ENCODE peak calls at places on chromosome 1, in ten cellular contexts. R is OCI-LY7; M is transverse colon; U is upper lobe of right lung; Y is CD8-positive, alpha-beta memory T cell; E is right cardiac atrium; X is effector memory CD4-positive, alpha-beta T cell; H is tibial nerve; P is colonic mucosa; T is uterus. W is an unnamed sample.

GRCh38 chr1:194069168-194069830 is 882.9 kb upstream of the B3GALT2 start:
- DNase-seq in E (peak; percentile 85), H (no peak), Y (no peak), M (peak; percentile 19), R (no peak), X (no peak), P (no peak), T (peak; percentile 22), U (no peak), W (no peak)

GRCh38 chr1:7469255-7469938 is 301.7 kb upstream of the VAMP3 start:
- DNase-seq in M (no peak), H (no peak), U (no peak), T (no peak), R (no peak), X (no peak), Y (no peak), P (no peak), E (no peak), W (no peak)

GRCh38 chr1:58702766-58703165 is 2.9 kb upstream of the MYSM1 start:
- DNase-seq in E (no peak), R (no peak), Y (no peak), X (no peak), H (no peak), P (no peak), M (no peak), U (no peak), T (no peak), W (no peak)

GRCh38 chr1:186059752-186060151 is 315.3 kb downstream of the TPR start:
- DNase-seq in P (no peak), Y (no peak), H (no peak), U (no peak), T (no peak), R (no peak), E (no peak), M (no peak), X (no peak), W (no peak)

GRCh38 chr1:95582746-95583145 is 348.7 kb downstream of the RWDD3 start:
- DNase-seq in U (no peak), T (no peak), Y (no peak), H (no peak), P (no peak), X (no peak), M (no peak), E (no peak), R (no peak), W (no peak)

GRCh38 chr1:155125511-155125945 is 2.1 kb upstream of the EFNA1 start:
- DNase-seq in U (no peak), H (no peak), X (no peak), T (no peak), R (no peak), M (no peak), E (no peak), P (no peak), Y (no peak), W (no peak)

GRCh38 chr1:241942738-241943137 is 14.8 kb upstream of the BECN2 start:
- DNase-seq in X (no peak), E (no peak), H (no peak), U (no peak), T (no peak), M (no peak), R (no peak), P (no peak), Y (no peak), W (no peak)

GRCh38 chr1:20530261-20530660 is 22.1 kb upstream of the FAM43B start:
- DNase-seq in T (no peak), E (no peak), R (no peak), X (no peak), H (no peak), Y (no peak), U (no peak), M (no peak), P (no peak), W (no peak)

GRCh38 chr1:92404661-92405060 is 82.1 kb downstream of the GFI1 start:
- DNase-seq in T (no peak), M (no peak), E (no peak), Y (no peak), X (no peak), P (no peak), H (no peak), R (no peak), U (no peak), W (no peak)

GRCh38 chr1:94227624-94228023 is 9.8 kb downstream of the ARHGAP29 start:
- DNase-seq in P (no peak), H (no peak), Y (no peak), X (no peak), R (no peak), M (no peak), T (no peak), E (no peak), U (no peak), W (no peak)
- H3K4me1 ChIP-seq in P (no peaks in the 10 kb centered on the region), H (peaks cover 46% of the 10 kb centered on the region), Y (no peaks in the 10 kb centered on the region), X (no peaks in the 10 kb centered on the region), R (no peaks in the 10 kb centered on the region), M (no peaks in the 10 kb centered on the region), T (no peaks in the 10 kb centered on the region), E (no peaks in the 10 kb centered on the region), U (peaks cover 15% of the 10 kb centered on the region), W (peaks cover 5% of the 10 kb centered on the region)

DNA sequence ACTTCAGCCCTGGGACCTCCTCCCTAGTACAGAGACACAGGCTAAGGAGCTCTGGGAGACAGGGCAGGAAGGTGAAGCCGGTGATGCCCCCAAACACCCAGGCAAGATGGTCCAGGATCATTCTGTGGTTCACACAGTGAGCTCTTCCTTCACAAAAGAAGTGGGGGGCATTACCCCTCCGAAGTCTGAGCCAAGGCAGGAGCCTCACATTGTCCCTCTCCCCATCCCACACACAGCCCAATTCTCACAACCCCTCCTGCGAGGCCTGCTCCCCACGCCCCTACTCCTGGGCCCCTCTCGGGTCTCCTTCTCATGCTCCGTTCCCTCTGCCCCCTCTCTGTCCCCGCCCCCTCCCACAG is 10.7 kb downstream of the MEF2D start:
- DNase-seq in P (no peak), Y (no peak), X (no peak), T (no peak), R (peak; percentile 11), H (no peak), U (no peak), M (no peak), E (no peak), W (no peak)
- H3K4me3 ChIP-seq in P (no peak overlapping the region), Y (peak overlapping the region; percentile 40), X (peak overlapping the region; percentile 12), T (peak overlapping the region; percentile 15), R (peak overlapping the region; percentile 98), H (peak overlapping the region; percentile 27), U (peak overlapping the region; percentile 4), M (peak overlapping the region; percentile 4), E (peak overlapping the region; percentile 13), W (no peak overlapping the region)

DNA sequence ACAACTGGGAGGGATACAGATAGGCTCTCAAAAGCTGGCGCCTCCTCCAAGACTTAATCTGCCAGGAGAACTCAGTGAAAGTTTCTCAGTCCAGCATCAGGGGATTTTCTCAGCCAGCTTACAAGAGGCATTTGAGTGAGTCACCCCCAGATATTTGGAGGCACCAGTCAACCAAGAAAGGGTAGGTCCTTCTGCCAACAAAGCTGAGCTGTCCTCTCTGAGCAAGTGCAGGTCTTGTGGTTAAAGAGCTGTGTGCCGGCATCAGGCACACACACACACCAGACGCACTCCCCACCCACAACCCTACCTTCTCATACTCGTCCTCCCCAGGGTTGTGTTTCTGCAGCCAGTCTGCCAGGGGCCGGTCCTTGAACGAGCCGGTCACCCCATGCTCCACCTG is 27.0 kb upstream of the PPP1R15B start:
- DNase-seq in Y (no peak), X (no peak), T (peak; percentile 88), R (no peak), U (no peak), P (no peak), E (no peak), M (no peak), H (no peak), W (no peak)
- H3K27ac ChIP-seq in Y (no peak overlapping the region), X (no peak overlapping the region), T (peak overlapping the region; percentile 82), R (no peak overlapping the region), U (no peak overlapping the region), P (no peak overlapping the region), E (no peak overlapping the region), M (peak overlapping the region; percentile 52), H (peak overlapping the region; percentile 7), W (no peak overlapping the region)

GRCh38 chr1:16434007-16434406 is 3.2 kb downstream of the SPATA21 start:
- DNase-seq in M (no peak), R (no peak), E (no peak), X (no peak), U (no peak), P (no peak), T (no peak), Y (no peak), H (no peak), W (no peak)

GRCh38 chr1:16430598-16430997 is 6.6 kb downstream of the SPATA21 start:
- DNase-seq in T (no peak), X (no peak), P (no peak), M (no peak), E (no peak), H (no peak), Y (no peak), R (peak; percentile 50), U (no peak), W (no peak)

GRCh38 chr1:16436946-16437474 is at the start of gene SPATA21:
- DNase-seq in E (no peak), T (no peak), R (no peak), U (no peak), X (no peak), Y (no peak), P (no peak), M (no peak), H (no peak), W (no peak)

GRCh38 chr1:16434501-16434900 is 2.7 kb downstream of the SPATA21 start:
- DNase-seq in X (no peak), M (no peak), T (no peak), U (no peak), H (no peak), R (no peak), P (no peak), Y (no peak), E (no peak), W (no peak)

GRCh38 chr1:16433066-16433465 is 4.2 kb downstream of the SPATA21 start:
- DNase-seq in T (no peak), U (no peak), M (no peak), Y (no peak), P (no peak), X (no peak), H (no peak), R (peak; percentile 75), E (no peak), W (no peak)
- H3K4me1 ChIP-seq in T (no peaks in the 10 kb centered on the region), U (peaks cover 6% of the 10 kb centered on the region), M (no peaks in the 10 kb centered on the region), Y (no peaks in the 10 kb centered on the region), P (no peaks in the 10 kb centered on the region), X (no peaks in the 10 kb centered on the region), H (no peaks in the 10 kb centered on the region), R (peaks cover 35% of the 10 kb centered on the region), E (no peaks in the 10 kb centered on the region), W (no peaks in the 10 kb centered on the region)

DNA sequence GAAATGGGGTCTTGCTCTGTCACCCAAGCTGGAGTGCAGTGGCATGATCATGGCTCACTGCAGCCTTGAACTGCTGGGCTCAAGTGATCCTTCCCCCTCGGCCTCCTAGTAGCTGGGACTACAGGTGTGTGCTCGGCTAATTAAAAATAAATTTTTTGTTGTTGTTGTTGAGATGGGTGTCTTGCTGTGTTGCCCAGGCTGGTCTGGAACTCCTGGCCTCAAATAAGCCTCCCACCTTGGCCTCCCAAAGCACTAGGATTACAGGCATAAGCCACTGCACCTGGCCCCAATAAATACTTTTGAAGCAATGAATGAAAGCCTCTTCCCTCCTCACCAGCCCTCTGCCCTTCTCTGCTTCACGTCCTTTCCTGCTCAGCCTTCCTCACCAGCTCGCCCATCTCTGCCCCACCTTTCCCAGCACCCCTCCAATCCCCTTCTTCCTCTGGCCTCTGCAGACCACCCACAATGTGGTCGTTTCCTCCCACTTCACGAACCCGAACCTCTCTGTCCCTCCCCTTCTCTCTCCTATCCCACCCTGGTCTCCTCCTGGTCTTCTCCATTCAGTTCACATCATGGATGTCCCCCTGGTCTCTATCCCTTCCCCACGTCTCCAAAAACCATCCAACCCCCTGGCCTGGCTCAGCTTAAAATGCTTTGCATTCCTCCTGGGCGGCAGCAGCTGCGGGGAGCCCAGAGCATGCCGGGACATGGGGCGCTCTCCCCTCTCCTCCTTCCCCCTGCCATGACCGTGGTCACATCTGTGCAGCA is 38.4 kb downstream of the RAP1GAP start:
- DNase-seq in P (no peak), M (no peak), H (no peak), X (no peak), T (no peak), R (no peak), U (no peak), Y (no peak), E (peak; percentile 34), W (no peak)
- H3K4me3 ChIP-seq in P (no peak overlapping the region), M (no peak overlapping the region), H (no peak overlapping the region), X (no peak overlapping the region), T (no peak overlapping the region), R (no peak overlapping the region), U (no peak overlapping the region), Y (no peak overlapping the region), E (no peak overlapping the region), W (no peak overlapping the region)

W was measured in body of pancreas.